ENCODE peak calls at places on chromosomes 4 and X, in ten cellular contexts. G is GM18507; F is GM10248; P is foreskin fibroblast; Z is AG08395; W is EH; A is Right ventricle myocardium inferior; N is upper lobe of left lung; H is stimulated activated naive CD8-positive, alpha-beta T cell treated with anti-CD3 and anti-CD28 coated beads, Interleukin-15, amount 100 ng/mL, for 72 hours; L is nephron progenitor cell. M is an unnamed sample.
A peak's percentile ranks its signal among the peaks of the same experiment; 100 is the strongest.

GRCh38 chrX:13087322-13088154 is 43.1 kb upstream of the FAM9C start:
- DNase-seq in G (no peak), F (peak; percentile 61), P (no peak), Z (no peak), W (peak; percentile 57), A (no peak), N (no peak), H (peak; percentile 79), L (no peak), M (peak; percentile 55)

GRCh38 chr4:169158860-169159259 is 111.9 kb downstream of the SH3RF1 start:
- DNase-seq in G (no peak), F (no peak), P (no peak), Z (no peak), W (no peak), A (no peak), N (no peak), H (no peak), L (no peak), M (no peak)

GRCh38 chrX:111181883-111182400 is 86.0 kb downstream of the PAK3 start:
- DNase-seq in G (no peak), F (no peak), P (no peak), Z (no peak), W (no peak), A (no peak), N (no peak), H (no peak), L (no peak), M (no peak)

GRCh38 chr4:7625073-7625472 is 190.3 kb upstream of the PSAPL1 start:
- DNase-seq in G (no peak), F (no peak), P (peak; percentile 47), Z (peak; percentile 80), W (peak; percentile 61), A (no peak), N (no peak), H (no peak), L (no peak), M (no peak)

GRCh38 chrX:136687457-136687856 is 39.5 kb downstream of the CD40LG start:
- DNase-seq in G (no peak), F (no peak), P (no peak), Z (no peak), W (no peak), A (no peak), N (no peak), H (peak; percentile 55), L (no peak), M (no peak)

GRCh38 chr4:24974252-24974580 is 56.5 kb downstream of the LGI2 start:
- DNase-seq in G (no peak), F (no peak), P (no peak), Z (no peak), W (no peak), A (peak; percentile 68), N (no peak), H (no peak), L (no peak), M (no peak)

GRCh38 chr4:5110901-5111300 is 59.6 kb downstream of the STK32B start:
- DNase-seq in G (no peak), F (no peak), P (no peak), Z (no peak), W (peak; percentile 35), A (no peak), N (no peak), H (no peak), L (no peak), M (no peak)

GRCh38 chrX:111095974-111096870 is at the start of gene PAK3:
- DNase-seq in G (no peak), F (no peak), P (peak; percentile 3), Z (no peak), W (peak; percentile 41), A (no peak), N (peak; percentile 67), H (no peak), L (peak; percentile 74), M (peak; percentile 8)

GRCh38 chr4:10762541-10762940 is 78.0 kb upstream of the CLNK start:
- DNase-seq in G (no peak), F (no peak), P (peak; percentile 91), Z (no peak), W (peak; percentile 87), A (no peak), N (no peak), H (no peak), L (peak; percentile 41), M (no peak)

GRCh38 chrX:56793112-56793430 is 64.0 kb downstream of the NBDY start:
- DNase-seq in G (no peak), F (no peak), P (no peak), Z (no peak), W (no peak), A (no peak), N (no peak), H (no peak), L (no peak), M (no peak)

GRCh38 chr4:55143858-55144257 is 18.5 kb upstream of the KDR start:
- DNase-seq in G (no peak), F (no peak), P (no peak), Z (no peak), W (no peak), A (no peak), N (no peak), H (no peak), L (no peak), M (no peak)

GRCh38 chr4:151238477-151238876 is 38.5 kb upstream of the PRSS48 start:
- DNase-seq in G (no peak), F (no peak), P (peak; percentile 19), Z (no peak), W (peak; percentile 15), A (no peak), N (no peak), H (no peak), L (no peak), M (no peak)

GRCh38 chrX:96181571-96181970 is 503.1 kb upstream of the DIAPH2 start:
- DNase-seq in G (no peak), F (no peak), P (no peak), Z (no peak), W (no peak), A (no peak), N (no peak), H (no peak), L (no peak), M (no peak)

GRCh38 chrX:130228871-130229270 is 39.8 kb downstream of the ZNF280C start:
- DNase-seq in G (no peak), F (no peak), P (no peak), Z (no peak), W (no peak), A (no peak), N (no peak), H (no peak), L (no peak), M (no peak)

GRCh38 chr4:25131925-25132324 is 28.3 kb downstream of the SEPSECS start:
- DNase-seq in G (no peak), F (no peak), P (no peak), Z (no peak), W (no peak), A (no peak), N (no peak), H (no peak), L (no peak), M (no peak)

GRCh38 chr4:89899157-89899556 is 4.5 kb downstream of the MMRN1 start:
- DNase-seq in G (no peak), F (no peak), P (no peak), Z (no peak), W (no peak), A (no peak), N (no peak), H (no peak), L (no peak), M (no peak)

GRCh38 chr4:158122501-158122900 is 50.3 kb downstream of the GASK1B start:
- DNase-seq in G (no peak), F (no peak), P (peak; percentile 46), Z (no peak), W (no peak), A (no peak), N (no peak), H (no peak), L (no peak), M (no peak)

GRCh38 chr4:168128601-168129000 is 36.3 kb downstream of the ANXA10 start:
- DNase-seq in G (no peak), F (no peak), P (no peak), Z (no peak), W (no peak), A (no peak), N (no peak), H (no peak), L (no peak), M (peak; percentile 41)

GRCh38 chrX:30679369-30679768 is 26.1 kb downstream of the GK start:
- DNase-seq in G (no peak), F (no peak), P (no peak), Z (no peak), W (no peak), A (no peak), N (no peak), H (no peak), L (no peak), M (no peak)

GRCh38 chr4:16573744-16574143 is 324.7 kb downstream of the LDB2 start:
- DNase-seq in G (no peak), F (no peak), P (peak; percentile 21), Z (peak; percentile 75), W (peak; percentile 85), A (no peak), N (no peak), H (no peak), L (no peak), M (no peak)

GRCh38 chrX:15087747-15088146 is 182.1 kb downstream of the ASB9 start:
- DNase-seq in G (no peak), F (no peak), P (no peak), Z (no peak), W (no peak), A (no peak), N (no peak), H (no peak), L (no peak), M (no peak)

GRCh38 chrX:134695999-134696398 is 37.7 kb upstream of the PLAC1 start:
- DNase-seq in G (no peak), F (no peak), P (no peak), Z (no peak), W (no peak), A (no peak), N (no peak), H (no peak), L (no peak), M (no peak)

GRCh38 chr4:19346636-19347035 is 905.1 kb upstream of the SLIT2 start:
- DNase-seq in G (no peak), F (no peak), P (no peak), Z (no peak), W (no peak), A (no peak), N (no peak), H (no peak), L (no peak), M (no peak)